ENCODE peak calls at places on chromosomes 1 and 21, in six cellular contexts. One of them, this sample, is unnamed.

GRCh38 chr1:58607391-58607790 is 30.3 kb upstream of the TACSTD2 start:
- DNase-seq in body of pancreas: no peak
- DNase-seq in IMR-90: no peak
- DNase-seq in coronary artery: no peak
- DNase-seq in PC-9: no peak
- DNase-seq in tibial nerve: no peak
- DNase-seq in this sample: no peak

GRCh38 chr1:210882414-210883221 is 251.3 kb downstream of the KCNH1 start:
- DNase-seq in body of pancreas: no peak
- DNase-seq in tibial nerve: no peak
- DNase-seq in PC-9: no peak
- DNase-seq in IMR-90: peak; percentile 21
- DNase-seq in coronary artery: no peak
- DNase-seq in this sample: peak; percentile 73

GRCh38 chr1:161020573-161021167 is at the start of gene F11R:
- DNase-seq in IMR-90: no peak
- DNase-seq in body of pancreas: peak; percentile 66
- DNase-seq in PC-9: peak; percentile 72
- DNase-seq in tibial nerve: no peak
- DNase-seq in coronary artery: no peak
- DNase-seq in this sample: peak; percentile 74

GRCh38 chr1:27567183-27567526 is 36.8 kb downstream of the AHDC1 start:
- DNase-seq in tibial nerve: no peak
- DNase-seq in IMR-90: no peak
- DNase-seq in PC-9: no peak
- DNase-seq in body of pancreas: no peak
- DNase-seq in coronary artery: no peak
- DNase-seq in this sample: no peak

GRCh38 chr1:42052300-42052699 is 100.9 kb upstream of the GUCA2B start:
- DNase-seq in body of pancreas: no peak
- DNase-seq in tibial nerve: no peak
- DNase-seq in coronary artery: no peak
- DNase-seq in PC-9: no peak
- DNase-seq in IMR-90: peak; percentile 2
- DNase-seq in this sample: no peak

GRCh38 chr1:34590211-34590623 is 164.6 kb upstream of the GJB5 start:
- DNase-seq in PC-9: peak; percentile 23
- DNase-seq in coronary artery: no peak
- DNase-seq in IMR-90: no peak
- DNase-seq in tibial nerve: no peak
- DNase-seq in body of pancreas: peak; percentile 12
- DNase-seq in this sample: peak; percentile 65

GRCh38 chr21:43810505-43811261 is 21.3 kb downstream of the RRP1 start:
- DNase-seq in tibial nerve: peak; percentile 84
- DNase-seq in PC-9: peak; percentile 84
- DNase-seq in coronary artery: no peak
- DNase-seq in IMR-90: peak; percentile 44
- DNase-seq in body of pancreas: peak; percentile 88
- DNase-seq in this sample: peak; percentile 77

GRCh38 chr1:90922996-90923395 is 98.8 kb downstream of the ZNF644 start:
- DNase-seq in tibial nerve: no peak
- DNase-seq in coronary artery: no peak
- DNase-seq in PC-9: no peak
- DNase-seq in IMR-90: no peak
- DNase-seq in body of pancreas: no peak
- DNase-seq in this sample: no peak

GRCh38 chr1:51516639-51517158 is 2.4 kb downstream of the EPS15 start:
- DNase-seq in tibial nerve: no peak
- DNase-seq in PC-9: no peak
- DNase-seq in coronary artery: no peak
- DNase-seq in body of pancreas: no peak
- DNase-seq in IMR-90: peak; percentile 13
- DNase-seq in this sample: no peak

GRCh38 chr1:201515895-201516294 is 9.0 kb upstream of the CSRP1 start:
- DNase-seq in IMR-90: no peak
- DNase-seq in tibial nerve: no peak
- DNase-seq in PC-9: no peak
- DNase-seq in body of pancreas: no peak
- DNase-seq in coronary artery: no peak
- DNase-seq in this sample: no peak

GRCh38 chr21:30336596-30336995 is 898 bp downstream of the KRTAP27-1 start:
- DNase-seq in IMR-90: no peak
- DNase-seq in PC-9: no peak
- DNase-seq in coronary artery: no peak
- DNase-seq in body of pancreas: no peak
- DNase-seq in tibial nerve: no peak
- DNase-seq in this sample: peak; percentile 2

GRCh38 chr1:48356901-48357300 is 115.1 kb downstream of the SPATA6 start:
- DNase-seq in IMR-90: no peak
- DNase-seq in tibial nerve: no peak
- DNase-seq in body of pancreas: no peak
- DNase-seq in PC-9: no peak
- DNase-seq in coronary artery: no peak
- DNase-seq in this sample: no peak

GRCh38 chr1:64248065-64248464 is 44.6 kb downstream of the UBE2U start:
- DNase-seq in PC-9: peak; percentile 10
- DNase-seq in body of pancreas: no peak
- DNase-seq in IMR-90: no peak
- DNase-seq in tibial nerve: no peak
- DNase-seq in coronary artery: no peak
- DNase-seq in this sample: no peak

GRCh38 chr1:228668553-228669400 is 66.5 kb upstream of the RHOU start:
- DNase-seq in PC-9: no peak
- DNase-seq in body of pancreas: peak; percentile 27
- DNase-seq in tibial nerve: peak; percentile 19
- DNase-seq in IMR-90: peak; percentile 42
- DNase-seq in coronary artery: peak; percentile 84
- DNase-seq in this sample: no peak

GRCh38 chr21:37532868-37533780 is 166.6 kb downstream of the DYRK1A start:
- DNase-seq in tibial nerve: no peak
- DNase-seq in body of pancreas: no peak
- DNase-seq in coronary artery: no peak
- DNase-seq in PC-9: peak; percentile 77
- DNase-seq in IMR-90: peak; percentile 61
- DNase-seq in this sample: peak; percentile 85

GRCh38 chr21:42525676-42526378 is 12.2 kb downstream of the SLC37A1 start:
- DNase-seq in tibial nerve: no peak
- DNase-seq in IMR-90: no peak
- DNase-seq in body of pancreas: no peak
- DNase-seq in coronary artery: peak; percentile 24
- DNase-seq in PC-9: no peak
- DNase-seq in this sample: no peak

GRCh38 chr1:41097105-41097504 is 75.6 kb upstream of the SLFNL1 start:
- DNase-seq in IMR-90: peak; percentile 73
- DNase-seq in tibial nerve: no peak
- DNase-seq in body of pancreas: no peak
- DNase-seq in PC-9: no peak
- DNase-seq in coronary artery: no peak
- DNase-seq in this sample: no peak

GRCh38 chr1:174174461-174175329 is 15.4 kb downstream of the RABGAP1L start:
- DNase-seq in body of pancreas: no peak
- DNase-seq in IMR-90: no peak
- DNase-seq in tibial nerve: no peak
- DNase-seq in coronary artery: no peak
- DNase-seq in PC-9: no peak
- DNase-seq in this sample: no peak

GRCh38 chr1:20125091-20125490 is 5.8 kb upstream of the PLA2G2D start:
- DNase-seq in PC-9: no peak
- DNase-seq in IMR-90: no peak
- DNase-seq in body of pancreas: no peak
- DNase-seq in tibial nerve: no peak
- DNase-seq in coronary artery: peak; percentile 43
- DNase-seq in this sample: no peak

GRCh38 chr1:215043405-215043804 is 39.1 kb upstream of the KCNK2 start:
- DNase-seq in PC-9: no peak
- DNase-seq in tibial nerve: no peak
- DNase-seq in body of pancreas: no peak
- DNase-seq in IMR-90: no peak
- DNase-seq in coronary artery: no peak
- DNase-seq in this sample: no peak

GRCh38 chr1:119626841-119627240 is 21.2 kb downstream of the ZNF697 start:
- DNase-seq in coronary artery: no peak
- DNase-seq in tibial nerve: no peak
- DNase-seq in IMR-90: peak; percentile 68
- DNase-seq in body of pancreas: no peak
- DNase-seq in PC-9: no peak
- DNase-seq in this sample: no peak

GRCh38 chr1:53430779-53431178 is 28.4 kb upstream of the DMRTB1 start:
- DNase-seq in body of pancreas: no peak
- DNase-seq in IMR-90: no peak
- DNase-seq in tibial nerve: no peak
- DNase-seq in coronary artery: no peak
- DNase-seq in PC-9: no peak
- DNase-seq in this sample: no peak

GRCh38 chr1:10353282-10353681 is 45.6 kb upstream of the PGD start:
- DNase-seq in coronary artery: no peak
- DNase-seq in body of pancreas: no peak
- DNase-seq in PC-9: no peak
- DNase-seq in tibial nerve: no peak
- DNase-seq in IMR-90: no peak
- DNase-seq in this sample: no peak

GRCh38 chr21:42986125-42986783 is 11.9 kb downstream of the PKNOX1 start:
- DNase-seq in PC-9: no peak
- DNase-seq in body of pancreas: no peak
- DNase-seq in tibial nerve: no peak
- DNase-seq in coronary artery: no peak
- DNase-seq in IMR-90: no peak
- DNase-seq in this sample: no peak

GRCh38 chr1:3063379-3064295 is 5.4 kb upstream of the PRDM16 start:
- DNase-seq in IMR-90: no peak
- DNase-seq in tibial nerve: no peak
- DNase-seq in coronary artery: peak; percentile 68
- DNase-seq in body of pancreas: no peak
- DNase-seq in PC-9: no peak
- DNase-seq in this sample: no peak

GRCh38 chr1:209881271-209882018 is 53.7 kb downstream of the UTP25 start:
- DNase-seq in body of pancreas: no peak
- DNase-seq in tibial nerve: no peak
- DNase-seq in coronary artery: no peak
- DNase-seq in IMR-90: no peak
- DNase-seq in PC-9: no peak
- DNase-seq in this sample: no peak

GRCh38 chr1:8560035-8560434 is 242.1 kb downstream of the SLC45A1 start:
- DNase-seq in PC-9: no peak
- DNase-seq in tibial nerve: no peak
- DNase-seq in coronary artery: no peak
- DNase-seq in body of pancreas: no peak
- DNase-seq in IMR-90: no peak
- DNase-seq in this sample: no peak

GRCh38 chr1:8562881-8563865 is 245.3 kb downstream of the SLC45A1 start:
- DNase-seq in IMR-90: peak; percentile 54
- DNase-seq in coronary artery: no peak
- DNase-seq in PC-9: no peak
- DNase-seq in tibial nerve: no peak
- DNase-seq in body of pancreas: no peak
- DNase-seq in this sample: no peak

GRCh38 chr1:8563944-8564537 is 246.1 kb downstream of the SLC45A1 start:
- DNase-seq in body of pancreas: no peak
- DNase-seq in coronary artery: no peak
- DNase-seq in IMR-90: no peak
- DNase-seq in PC-9: no peak
- DNase-seq in tibial nerve: no peak
- DNase-seq in this sample: no peak

GRCh38 chr1:8562222-8562621 is 244.3 kb downstream of the SLC45A1 start:
- DNase-seq in body of pancreas: no peak
- DNase-seq in tibial nerve: no peak
- DNase-seq in coronary artery: no peak
- DNase-seq in IMR-90: no peak
- DNase-seq in PC-9: no peak
- DNase-seq in this sample: no peak

GRCh38 chr1:8560611-8561544 is 243.0 kb downstream of the SLC45A1 start:
- DNase-seq in PC-9: peak; percentile 5
- DNase-seq in body of pancreas: no peak
- DNase-seq in tibial nerve: peak; percentile 34
- DNase-seq in coronary artery: no peak
- DNase-seq in IMR-90: peak; percentile 60
- DNase-seq in this sample: peak; percentile 41
- TF ChIP-seq CTCF in PC-9: peak; percentile 86
- TF ChIP-seq CTCF in body of pancreas: peak; percentile 96
- TF ChIP-seq CTCF in tibial nerve: peak; percentile 88
- TF ChIP-seq CTCF in coronary artery: peak; percentile 82
- TF ChIP-seq CTCF in IMR-90: peak; percentile 84
- TF ChIP-seq CTCF in this sample: peak; percentile 93

GRCh38 chr1:66335859-66336640 is 197.9 kb upstream of the SGIP1 start:
- DNase-seq in IMR-90: peak; percentile 61
- DNase-seq in tibial nerve: peak; percentile 73
- DNase-seq in coronary artery: peak; percentile 79
- DNase-seq in PC-9: no peak
- DNase-seq in body of pancreas: no peak
- DNase-seq in this sample: no peak
- H3K27ac ChIP-seq in IMR-90: peak overlapping the region; percentile 39
- H3K27ac ChIP-seq in tibial nerve: peak overlapping the region; percentile 23
- H3K27ac ChIP-seq in coronary artery: peak overlapping the region; percentile 40
- H3K27ac ChIP-seq in PC-9: no peak overlapping the region
- H3K27ac ChIP-seq in body of pancreas: no peak overlapping the region
- H3K27ac ChIP-seq in this sample: no peak overlapping the region

GRCh38 chr1:8266436-8267165 is 51.3 kb upstream of the SLC45A1 start:
- DNase-seq in IMR-90: no peak
- DNase-seq in body of pancreas: no peak
- DNase-seq in coronary artery: no peak
- DNase-seq in PC-9: no peak
- DNase-seq in tibial nerve: no peak
- DNase-seq in this sample: no peak
- TF ChIP-seq CTCF in IMR-90: no peak
- TF ChIP-seq CTCF in body of pancreas: no peak
- TF ChIP-seq CTCF in coronary artery: no peak
- TF ChIP-seq CTCF in PC-9: no peak
- TF ChIP-seq CTCF in tibial nerve: no peak
- TF ChIP-seq CTCF in this sample: no peak

GRCh38 chr1:246564839-246565750 is 966 bp downstream of the TFB2M start:
- DNase-seq in tibial nerve: no peak
- DNase-seq in coronary artery: no peak
- DNase-seq in PC-9: no peak
- DNase-seq in body of pancreas: no peak
- DNase-seq in IMR-90: no peak
- DNase-seq in this sample: no peak

GRCh38 chr1:246565751-246566127 is 322 bp downstream of the TFB2M start:
- DNase-seq in tibial nerve: no peak
- DNase-seq in coronary artery: no peak
- DNase-seq in body of pancreas: no peak
- DNase-seq in IMR-90: peak; percentile 58
- DNase-seq in PC-9: no peak
- DNase-seq in this sample: peak; percentile 26

GRCh38 chr1:246566808-246567154 is 525 bp downstream of the CNST start:
- DNase-seq in tibial nerve: no peak
- DNase-seq in coronary artery: peak; percentile 83
- DNase-seq in body of pancreas: no peak
- DNase-seq in PC-9: no peak
- DNase-seq in IMR-90: peak; percentile 17
- DNase-seq in this sample: peak; percentile 46

GRCh38 chr1:246567258-246568235 is 1.3 kb downstream of the CNST start:
- DNase-seq in body of pancreas: no peak
- DNase-seq in IMR-90: peak; percentile 87
- DNase-seq in tibial nerve: no peak
- DNase-seq in PC-9: peak; percentile 10
- DNase-seq in coronary artery: no peak
- DNase-seq in this sample: peak; percentile 25

GRCh38 chr1:246566128-246566807 is at the start of the genes CNST and TFB2M:
- DNase-seq in tibial nerve: peak; percentile 92
- DNase-seq in PC-9: peak; percentile 98
- DNase-seq in IMR-90: peak; percentile 99
- DNase-seq in coronary artery: peak; percentile 98
- DNase-seq in body of pancreas: peak; percentile 97
- DNase-seq in this sample: peak; percentile 91
- H3K27ac ChIP-seq in tibial nerve: peak within 1 kb of the TSS; percentile 76
- H3K27ac ChIP-seq in PC-9: peak within 1 kb of the TSS; percentile 69
- H3K27ac ChIP-seq in IMR-90: peak within 1 kb of the TSS; percentile 73
- H3K27ac ChIP-seq in coronary artery: peak within 1 kb of the TSS; percentile 97
- H3K27ac ChIP-seq in body of pancreas: peak within 1 kb of the TSS; percentile 72
- H3K27ac ChIP-seq in this sample: peak within 1 kb of the TSS; percentile 93

GRCh38 chr1:246280551-246280950 is 226.5 kb downstream of the SMYD3 start:
- DNase-seq in coronary artery: no peak
- DNase-seq in tibial nerve: no peak
- DNase-seq in PC-9: no peak
- DNase-seq in IMR-90: peak; percentile 60
- DNase-seq in body of pancreas: no peak
- DNase-seq in this sample: no peak
- TF ChIP-seq CTCF in coronary artery: no peak
- TF ChIP-seq CTCF in tibial nerve: no peak
- TF ChIP-seq CTCF in PC-9: peak; percentile 34
- TF ChIP-seq CTCF in IMR-90: peak; percentile 56
- TF ChIP-seq CTCF in body of pancreas: no peak
- TF ChIP-seq CTCF in this sample: no peak

This sample was measured in RWPE1.